ENCODE peak calls at places on chromosomes 6 and 20, in four cellular contexts. One of them, this sample, is unnamed.

GRCh38 chr6:148343028-148343374 is 363 bp downstream of the SASH1 start:
- DNase-seq in A549: no peak
- DNase-seq in GM12878: no peak
- DNase-seq in HepG2: no peak
- DNase-seq in this sample: no peak

GRCh38 chr6:30578051-30578450 is 6.8 kb downstream of the ABCF1 start:
- DNase-seq in A549: no peak
- DNase-seq in GM12878: no peak
- DNase-seq in HepG2: no peak
- DNase-seq in this sample: no peak

GRCh38 chr6:2616796-2617195 is 133.9 kb downstream of the MYLK4 start:
- DNase-seq in A549: no peak
- DNase-seq in GM12878: no peak
- DNase-seq in HepG2: no peak
- DNase-seq in this sample: no peak

GRCh38 chr6:33747823-33748222 is 1.1 kb upstream of the IP6K3 start:
- DNase-seq in A549: no peak
- DNase-seq in GM12878: no peak
- DNase-seq in HepG2: no peak
- DNase-seq in this sample: no peak

GRCh38 chr6:163324928-163325784 is 89.4 kb upstream of the QKI start:
- DNase-seq in A549: peak
- DNase-seq in GM12878: no peak
- DNase-seq in HepG2: peak
- DNase-seq in this sample: no peak

GRCh38 chr6:169224185-169224695 is 29.4 kb downstream of the THBS2 start:
- DNase-seq in A549: no peak
- DNase-seq in GM12878: no peak
- DNase-seq in HepG2: peak
- DNase-seq in this sample: no peak

GRCh38 chr6:110399219-110400071 is 15.9 kb downstream of the DDO start:
- DNase-seq in A549: no peak
- DNase-seq in GM12878: no peak
- DNase-seq in HepG2: no peak
- DNase-seq in this sample: no peak

GRCh38 chr20:56328861-56329260 is 29.9 kb upstream of the FAM210B start:
- DNase-seq in A549: no peak
- DNase-seq in GM12878: no peak
- DNase-seq in HepG2: peak
- DNase-seq in this sample: no peak

GRCh38 chr6:53815381-53816119 is 20.7 kb downstream of the LRRC1 start:
- DNase-seq in A549: no peak
- DNase-seq in GM12878: no peak
- DNase-seq in HepG2: no peak
- DNase-seq in this sample: no peak

GRCh38 chr6:87152528-87152950 is 2.8 kb upstream of the ZNF292 start:
- DNase-seq in A549: no peak
- DNase-seq in GM12878: no peak
- DNase-seq in HepG2: no peak
- DNase-seq in this sample: no peak

GRCh38 chr6:143652840-143653239 is 24.9 kb upstream of the PHACTR2 start:
- DNase-seq in A549: no peak
- DNase-seq in GM12878: no peak
- DNase-seq in HepG2: no peak
- DNase-seq in this sample: no peak

GRCh38 chr6:15264902-15265761 is 19.3 kb downstream of the JARID2 start:
- DNase-seq in A549: no peak
- DNase-seq in GM12878: no peak
- DNase-seq in HepG2: no peak
- DNase-seq in this sample: no peak

GRCh38 chr20:57439432-57439831 is 48.2 kb downstream of the RBM38 start:
- DNase-seq in A549: no peak
- DNase-seq in GM12878: no peak
- DNase-seq in HepG2: no peak
- DNase-seq in this sample: no peak

GRCh38 chr20:62772994-62773858 is 23.0 kb upstream of the MRGBP start:
- DNase-seq in A549: no peak
- DNase-seq in GM12878: no peak
- DNase-seq in HepG2: no peak
- DNase-seq in this sample: no peak

GRCh38 chr6:106072501-106073140 is 13.5 kb upstream of the PRDM1 start:
- DNase-seq in A549: no peak
- DNase-seq in GM12878: no peak
- DNase-seq in HepG2: no peak
- DNase-seq in this sample: no peak

GRCh38 chr6:106070626-106071025 is 15.5 kb upstream of the PRDM1 start:
- DNase-seq in A549: no peak
- DNase-seq in GM12878: no peak
- DNase-seq in HepG2: no peak
- DNase-seq in this sample: no peak

GRCh38 chr6:106064766-106065165 is 21.4 kb upstream of the PRDM1 start:
- DNase-seq in A549: no peak
- DNase-seq in GM12878: no peak
- DNase-seq in HepG2: no peak
- DNase-seq in this sample: no peak

GRCh38 chr6:106066984-106067383 is 19.2 kb upstream of the PRDM1 start:
- DNase-seq in A549: no peak
- DNase-seq in GM12878: no peak
- DNase-seq in HepG2: no peak
- DNase-seq in this sample: no peak

DNA sequence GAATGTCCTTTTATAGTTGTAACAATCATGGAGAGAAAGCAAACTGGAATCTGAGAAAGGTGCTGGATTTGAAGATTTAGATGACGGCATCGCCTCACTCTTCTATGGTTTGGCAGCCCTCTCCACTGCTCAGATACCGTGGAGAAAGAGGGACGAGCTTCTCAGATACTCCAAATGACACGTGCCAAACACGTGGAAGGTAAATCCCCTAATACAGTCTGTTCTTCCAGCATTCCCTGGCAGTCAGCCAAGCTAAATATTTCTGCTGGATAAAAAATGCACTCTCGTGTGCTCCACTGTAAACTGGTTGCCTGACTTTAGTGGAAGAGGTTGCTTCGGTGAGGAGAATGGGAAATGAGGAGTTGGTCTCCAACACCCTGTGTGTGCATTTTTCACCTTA is 16.7 kb upstream of the PRDM1 start:
- DNase-seq in A549: no peak
- DNase-seq in GM12878: no peak
- DNase-seq in HepG2: peak
- DNase-seq in this sample: peak
- TF ChIP-seq PBX3 in A549: no peak
- TF ChIP-seq PBX3 in GM12878: no peak
- TF ChIP-seq PBX3 in HepG2: no peak
- TF ChIP-seq PBX3 in this sample: peak

GRCh38 chr20:45037050-45037449 is 63.9 kb downstream of the KCNS1 start:
- DNase-seq in A549: no peak
- DNase-seq in GM12878: no peak
- DNase-seq in HepG2: no peak
- DNase-seq in this sample: no peak

GRCh38 chr20:45032781-45033180 is 66.5 kb downstream of the STK4 start:
- DNase-seq in A549: no peak
- DNase-seq in GM12878: no peak
- DNase-seq in HepG2: no peak
- DNase-seq in this sample: no peak

GRCh38 chr20:45036044-45036755 is 64.7 kb downstream of the KCNS1 start:
- DNase-seq in A549: no peak
- DNase-seq in GM12878: no peak
- DNase-seq in HepG2: peak
- DNase-seq in this sample: no peak

GRCh38 chr20:45032276-45032675 is 66.0 kb downstream of the STK4 start:
- DNase-seq in A549: no peak
- DNase-seq in GM12878: no peak
- DNase-seq in HepG2: no peak
- DNase-seq in this sample: no peak

DNA sequence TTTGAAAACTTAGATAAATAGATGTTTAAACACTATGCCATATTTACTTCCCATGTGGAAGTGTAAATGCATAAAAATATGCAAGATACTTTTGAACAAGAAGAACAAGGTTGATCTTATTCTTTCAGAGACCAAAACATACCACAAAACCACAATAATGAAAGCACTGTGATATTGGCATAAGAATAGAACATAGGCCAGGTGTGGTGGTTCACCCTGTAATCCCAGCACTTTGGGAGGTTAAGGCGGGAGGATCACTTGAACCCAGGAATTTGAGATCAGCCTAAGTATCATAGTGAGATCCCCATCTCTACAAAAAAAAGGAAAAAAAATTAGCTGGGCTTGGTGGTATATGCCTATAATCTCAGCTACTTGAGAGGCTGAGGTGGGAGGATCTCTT is 66.5 kb downstream of the KCNS1 start:
- DNase-seq in A549: no peak
- DNase-seq in GM12878: no peak
- DNase-seq in HepG2: no peak
- DNase-seq in this sample: no peak
- TF ChIP-seq PBX3 in A549: no peak
- TF ChIP-seq PBX3 in GM12878: no peak
- TF ChIP-seq PBX3 in HepG2: no peak
- TF ChIP-seq PBX3 in this sample: no peak

DNA sequence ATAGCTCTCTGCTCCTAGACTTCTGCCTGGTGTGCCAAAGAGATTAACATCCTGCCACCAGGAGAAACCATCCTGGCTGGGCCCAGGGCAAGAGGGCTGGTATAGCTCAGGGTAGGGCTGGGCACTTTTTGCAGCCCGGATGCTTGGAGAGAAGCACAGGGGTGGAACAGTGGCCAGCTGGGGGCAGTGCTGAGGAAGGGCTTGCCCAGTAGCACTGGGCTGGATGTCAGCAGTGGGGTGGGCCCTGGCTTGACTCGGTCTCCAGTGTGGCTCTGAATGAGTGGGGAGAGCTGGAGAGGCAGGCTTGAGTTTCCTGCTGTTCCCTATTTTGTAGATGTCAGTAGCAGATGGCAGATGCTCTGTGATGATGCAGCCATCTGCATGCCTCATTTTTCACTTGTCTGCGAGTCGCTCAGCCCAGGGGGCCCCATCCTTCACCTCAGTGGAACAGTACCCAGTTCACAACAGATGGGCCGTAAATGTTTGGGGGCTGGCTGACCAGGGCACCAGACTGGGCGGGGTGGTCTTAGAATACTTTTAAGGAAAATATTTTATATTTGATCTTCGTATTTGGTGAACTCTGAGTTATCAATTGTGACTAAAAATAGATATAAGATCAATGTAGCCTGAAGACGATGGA is 56.4 kb upstream of the TULP1 start:
- DNase-seq in A549: no peak
- DNase-seq in GM12878: no peak
- DNase-seq in HepG2: peak
- DNase-seq in this sample: peak
- TF ChIP-seq PBX3 in A549: no peak
- TF ChIP-seq PBX3 in GM12878: no peak
- TF ChIP-seq PBX3 in HepG2: no peak
- TF ChIP-seq PBX3 in this sample: no peak

GRCh38 chr20:61728786-61729365 is 336.8 kb downstream of the TAF4 start:
- DNase-seq in A549: no peak
- DNase-seq in GM12878: no peak
- DNase-seq in HepG2: no peak
- DNase-seq in this sample: no peak

GRCh38 chr20:61731363-61732181 is 334.1 kb downstream of the TAF4 start:
- DNase-seq in A549: peak
- DNase-seq in GM12878: no peak
- DNase-seq in HepG2: no peak
- DNase-seq in this sample: no peak

GRCh38 chr20:61732511-61733210 is 333.0 kb downstream of the TAF4 start:
- DNase-seq in A549: no peak
- DNase-seq in GM12878: no peak
- DNase-seq in HepG2: no peak
- DNase-seq in this sample: no peak

GRCh38 chr20:61733216-61733615 is 332.5 kb downstream of the TAF4 start:
- DNase-seq in A549: no peak
- DNase-seq in GM12878: no peak
- DNase-seq in HepG2: no peak
- DNase-seq in this sample: no peak

DNA sequence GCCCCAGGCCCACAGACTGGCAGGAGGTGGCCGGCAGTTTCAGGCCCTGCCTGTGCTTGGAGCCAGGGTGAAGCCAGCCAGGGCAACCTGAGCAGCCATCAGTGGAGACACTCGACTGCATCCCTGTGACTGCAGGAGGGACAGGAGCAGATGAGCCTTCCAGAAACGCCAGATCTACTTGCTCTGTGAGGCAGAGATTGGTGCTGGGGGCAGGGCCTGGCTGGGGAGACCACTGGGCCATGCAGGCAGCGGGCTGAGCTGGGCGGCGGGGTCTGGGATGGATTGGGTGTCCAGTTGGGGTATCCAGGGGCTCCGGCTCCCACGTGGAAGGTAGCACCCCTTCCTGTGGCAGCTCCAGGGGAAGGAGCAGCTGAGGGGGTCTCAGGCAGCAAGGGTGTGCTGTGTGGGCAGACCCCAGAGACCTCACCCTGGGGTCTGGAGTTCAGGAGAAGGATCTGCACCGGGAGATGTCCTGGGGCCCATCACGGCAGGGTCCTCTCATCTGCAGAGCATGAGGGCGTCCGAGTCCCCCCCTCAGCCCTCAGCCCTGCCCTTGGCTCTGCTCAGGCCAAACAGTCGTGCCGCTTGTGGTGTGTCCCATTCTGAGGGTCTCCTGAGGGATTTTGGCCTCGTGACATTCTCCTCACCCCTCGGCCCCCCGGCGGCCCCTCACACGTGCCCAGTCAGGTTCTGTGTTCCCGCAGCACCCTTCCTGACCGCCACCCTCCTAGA is 334.9 kb downstream of the TAF4 start:
- DNase-seq in A549: no peak
- DNase-seq in GM12878: no peak
- DNase-seq in HepG2: no peak
- DNase-seq in this sample: no peak
- TF ChIP-seq PBX3 in A549: no peak
- TF ChIP-seq PBX3 in GM12878: no peak
- TF ChIP-seq PBX3 in HepG2: no peak
- TF ChIP-seq PBX3 in this sample: no peak

GRCh38 chr6:83708970-83709747 is at the start of gene SNAP91:
- DNase-seq in A549: no peak
- DNase-seq in GM12878: no peak
- DNase-seq in HepG2: no peak
- DNase-seq in this sample: peak

GRCh38 chr6:83709748-83710050 is 798 bp upstream of the SNAP91 start:
- DNase-seq in A549: no peak
- DNase-seq in GM12878: no peak
- DNase-seq in HepG2: no peak
- DNase-seq in this sample: no peak

GRCh38 chr6:83711958-83712357 is 3.1 kb upstream of the SNAP91 start:
- DNase-seq in A549: no peak
- DNase-seq in GM12878: no peak
- DNase-seq in HepG2: no peak
- DNase-seq in this sample: no peak

GRCh38 chr6:83707829-83708545 is 914 bp downstream of the SNAP91 start:
- DNase-seq in A549: no peak
- DNase-seq in GM12878: no peak
- DNase-seq in HepG2: no peak
- DNase-seq in this sample: peak

DNA sequence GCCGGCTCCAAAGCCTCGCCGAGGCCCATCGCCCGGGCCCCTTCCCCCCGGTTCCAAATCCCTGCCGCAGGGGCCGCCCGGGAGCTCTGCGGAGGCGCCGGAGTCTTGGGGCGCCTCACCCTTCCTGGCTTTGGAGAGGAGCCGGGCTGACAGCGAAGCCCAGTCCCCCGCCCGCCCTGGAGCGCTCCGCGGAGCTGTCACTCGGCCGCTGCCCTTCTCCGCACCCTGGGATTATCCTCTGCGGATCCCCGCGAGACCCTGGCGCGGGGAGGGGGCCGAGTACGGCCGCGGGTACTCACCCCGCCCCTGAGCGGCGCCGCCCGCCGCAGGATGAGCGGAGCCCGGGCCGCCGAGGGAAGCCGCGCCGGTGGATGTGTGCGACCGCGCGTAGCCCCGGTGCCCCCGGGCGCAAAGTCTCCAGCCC is 343 bp downstream of the SNAP91 start:
- DNase-seq in A549: no peak
- DNase-seq in GM12878: no peak
- DNase-seq in HepG2: no peak
- DNase-seq in this sample: peak
- TF ChIP-seq PBX3 in A549: no peak
- TF ChIP-seq PBX3 in GM12878: no peak
- TF ChIP-seq PBX3 in HepG2: no peak
- TF ChIP-seq PBX3 in this sample: no peak

This sample was measured in SK-N-SH.